ENCODE peak calls at places on chromosomes 11 and 22, in eight cellular contexts. One of them, this sample, is unnamed.

GRCh38 chr22:26892401-26893033 is 235.1 kb downstream of the MIAT start:
- DNase-seq in left ventricle myocardium inferior: no peak
- DNase-seq in cardiac muscle cell: peak; percentile 23
- DNase-seq in endodermal cell: peak; percentile 44
- DNase-seq in heart left ventricle: no peak
- DNase-seq in heart right ventricle: no peak
- DNase-seq in fibroblast of lung: no peak
- DNase-seq in HepG2: no peak
- DNase-seq in this sample: no peak

GRCh38 chr11:17293308-17293707 is 16.8 kb downstream of the NUCB2 start:
- DNase-seq in left ventricle myocardium inferior: no peak
- DNase-seq in cardiac muscle cell: no peak
- DNase-seq in endodermal cell: no peak
- DNase-seq in heart left ventricle: no peak
- DNase-seq in heart right ventricle: no peak
- DNase-seq in fibroblast of lung: peak; percentile 11
- DNase-seq in HepG2: no peak
- DNase-seq in this sample: no peak

GRCh38 chr11:78666675-78667129 is 92.0 kb upstream of the NARS2 start:
- DNase-seq in left ventricle myocardium inferior: no peak
- DNase-seq in cardiac muscle cell: no peak
- DNase-seq in endodermal cell: no peak
- DNase-seq in heart left ventricle: no peak
- DNase-seq in heart right ventricle: no peak
- DNase-seq in fibroblast of lung: peak; percentile 49
- DNase-seq in HepG2: no peak
- DNase-seq in this sample: no peak

GRCh38 chr22:40509401-40510134 is 127.0 kb downstream of the MRTFA start:
- DNase-seq in left ventricle myocardium inferior: peak; percentile 50
- DNase-seq in cardiac muscle cell: no peak
- DNase-seq in endodermal cell: no peak
- DNase-seq in heart left ventricle: peak; percentile 74
- DNase-seq in heart right ventricle: no peak
- DNase-seq in fibroblast of lung: peak; percentile 99
- DNase-seq in HepG2: no peak
- DNase-seq in this sample: no peak

GRCh38 chr11:120303004-120303637 is 22.0 kb upstream of the TLCD5 start:
- DNase-seq in left ventricle myocardium inferior: peak; percentile 51
- DNase-seq in cardiac muscle cell: peak; percentile 87
- DNase-seq in endodermal cell: peak; percentile 94
- DNase-seq in heart left ventricle: peak; percentile 79
- DNase-seq in heart right ventricle: peak; percentile 42
- DNase-seq in fibroblast of lung: peak; percentile 71
- DNase-seq in HepG2: peak; percentile 69
- DNase-seq in this sample: no peak

GRCh38 chr22:49023879-49024774 is 803.5 kb downstream of the BRD1 start:
- DNase-seq in left ventricle myocardium inferior: no peak
- DNase-seq in cardiac muscle cell: no peak
- DNase-seq in endodermal cell: no peak
- DNase-seq in heart left ventricle: peak; percentile 9
- DNase-seq in heart right ventricle: no peak
- DNase-seq in fibroblast of lung: no peak
- DNase-seq in HepG2: no peak
- DNase-seq in this sample: peak; percentile 69

GRCh38 chr11:133383689-133384088 is 148.6 kb downstream of the OPCML start:
- DNase-seq in left ventricle myocardium inferior: no peak
- DNase-seq in cardiac muscle cell: no peak
- DNase-seq in endodermal cell: no peak
- DNase-seq in heart left ventricle: no peak
- DNase-seq in heart right ventricle: no peak
- DNase-seq in fibroblast of lung: no peak
- DNase-seq in HepG2: no peak
- DNase-seq in this sample: no peak

GRCh38 chr11:108592591-108593213 is 866 bp downstream of the EXPH5 start:
- DNase-seq in left ventricle myocardium inferior: peak; percentile 18
- DNase-seq in cardiac muscle cell: peak; percentile 44
- DNase-seq in endodermal cell: peak; percentile 77
- DNase-seq in heart left ventricle: no peak
- DNase-seq in heart right ventricle: peak; percentile 19
- DNase-seq in fibroblast of lung: no peak
- DNase-seq in HepG2: no peak
- DNase-seq in this sample: peak; percentile 81

GRCh38 chr22:36563001-36563400 is 34.0 kb upstream of the EIF3D start:
- DNase-seq in left ventricle myocardium inferior: no peak
- DNase-seq in cardiac muscle cell: no peak
- DNase-seq in endodermal cell: no peak
- DNase-seq in heart left ventricle: no peak
- DNase-seq in heart right ventricle: no peak
- DNase-seq in fibroblast of lung: no peak
- DNase-seq in HepG2: no peak
- DNase-seq in this sample: no peak
- TF ChIP-seq CTCF in left ventricle myocardium inferior: no peak
- TF ChIP-seq CTCF in cardiac muscle cell: no peak
- TF ChIP-seq CTCF in endodermal cell: peak; percentile 51
- TF ChIP-seq CTCF in heart left ventricle: no peak
- TF ChIP-seq CTCF in heart right ventricle: no peak
- TF ChIP-seq CTCF in fibroblast of lung: no peak
- TF ChIP-seq CTCF in HepG2: no peak
- TF ChIP-seq CTCF in this sample: no peak

GRCh38 chr22:45760682-45761081 is 89.0 kb downstream of the ATXN10 start:
- DNase-seq in left ventricle myocardium inferior: no peak
- DNase-seq in cardiac muscle cell: no peak
- DNase-seq in endodermal cell: no peak
- DNase-seq in heart left ventricle: no peak
- DNase-seq in heart right ventricle: no peak
- DNase-seq in fibroblast of lung: no peak
- DNase-seq in HepG2: no peak
- DNase-seq in this sample: no peak

GRCh38 chr22:45764051-45764450 is 92.4 kb downstream of the ATXN10 start:
- DNase-seq in left ventricle myocardium inferior: no peak
- DNase-seq in cardiac muscle cell: no peak
- DNase-seq in endodermal cell: no peak
- DNase-seq in heart left ventricle: no peak
- DNase-seq in heart right ventricle: no peak
- DNase-seq in fibroblast of lung: no peak
- DNase-seq in HepG2: no peak
- DNase-seq in this sample: no peak

GRCh38 chr22:45758603-45759002 is 87.0 kb downstream of the ATXN10 start:
- DNase-seq in left ventricle myocardium inferior: no peak
- DNase-seq in cardiac muscle cell: no peak
- DNase-seq in endodermal cell: no peak
- DNase-seq in heart left ventricle: no peak
- DNase-seq in heart right ventricle: no peak
- DNase-seq in fibroblast of lung: no peak
- DNase-seq in HepG2: no peak
- DNase-seq in this sample: no peak

GRCh38 chr22:45762545-45763235 is 91.1 kb downstream of the ATXN10 start:
- DNase-seq in left ventricle myocardium inferior: no peak
- DNase-seq in cardiac muscle cell: no peak
- DNase-seq in endodermal cell: no peak
- DNase-seq in heart left ventricle: no peak
- DNase-seq in heart right ventricle: no peak
- DNase-seq in fibroblast of lung: no peak
- DNase-seq in HepG2: no peak
- DNase-seq in this sample: no peak

DNA sequence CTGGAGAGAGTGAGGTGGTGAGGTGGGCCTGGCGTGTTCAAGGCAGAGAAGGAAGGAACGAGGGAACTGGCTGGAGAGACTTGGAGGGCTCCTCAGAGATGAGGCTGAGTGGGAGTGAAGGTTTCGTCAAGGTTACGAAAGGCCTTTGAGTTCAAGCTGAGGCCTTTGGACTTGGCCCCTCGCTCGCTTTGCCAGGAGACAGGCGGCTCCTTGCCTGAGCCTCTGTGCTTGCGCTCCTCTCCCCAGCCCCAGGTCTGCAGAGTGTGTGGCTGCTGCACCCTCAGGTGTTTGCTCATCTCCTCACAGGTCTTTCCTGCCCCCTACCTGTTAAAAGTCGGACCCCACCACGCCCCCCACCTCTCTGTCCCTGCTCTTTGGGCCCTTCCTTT is 91.6 kb downstream of the ATXN10 start:
- DNase-seq in left ventricle myocardium inferior: no peak
- DNase-seq in cardiac muscle cell: no peak
- DNase-seq in endodermal cell: peak; percentile 50
- DNase-seq in heart left ventricle: no peak
- DNase-seq in heart right ventricle: no peak
- DNase-seq in fibroblast of lung: no peak
- DNase-seq in HepG2: no peak
- DNase-seq in this sample: no peak
- H3K4me1 ChIP-seq in left ventricle myocardium inferior: no peaks in the 10 kb centered on the region
- H3K4me1 ChIP-seq in cardiac muscle cell: no peaks in the 10 kb centered on the region
- H3K4me1 ChIP-seq in endodermal cell: peaks cover 15% of the 10 kb centered on the region
- H3K4me1 ChIP-seq in heart left ventricle: no peaks in the 10 kb centered on the region
- H3K4me1 ChIP-seq in heart right ventricle: no peaks in the 10 kb centered on the region
- H3K4me1 ChIP-seq in fibroblast of lung: no peaks in the 10 kb centered on the region
- H3K4me1 ChIP-seq in HepG2: peaks cover 14% of the 10 kb centered on the region
- H3K4me1 ChIP-seq in this sample: no peaks in the 10 kb centered on the region

GRCh38 chr11:34105079-34105956 is at the start of gene NAT10:
- DNase-seq in left ventricle myocardium inferior: peak; percentile 96
- DNase-seq in cardiac muscle cell: peak; percentile 99
- DNase-seq in endodermal cell: peak; percentile 98
- DNase-seq in heart left ventricle: peak; percentile 98
- DNase-seq in heart right ventricle: peak; percentile 93
- DNase-seq in fibroblast of lung: peak; percentile 99
- DNase-seq in HepG2: peak; percentile 97
- DNase-seq in this sample: peak; percentile 97
- TF ChIP-seq CTCF in left ventricle myocardium inferior: peak; percentile 32
- TF ChIP-seq CTCF in cardiac muscle cell: peak; percentile 16
- TF ChIP-seq CTCF in endodermal cell: peak; percentile 22
- TF ChIP-seq CTCF in heart left ventricle: no peak
- TF ChIP-seq CTCF in heart right ventricle: no peak
- TF ChIP-seq CTCF in fibroblast of lung: peak; percentile 15
- TF ChIP-seq CTCF in HepG2: peak; percentile 53
- TF ChIP-seq CTCF in this sample: peak; percentile 18

GRCh38 chr11:114137838-114138237 is 78.3 kb downstream of the ZBTB16 start:
- DNase-seq in left ventricle myocardium inferior: peak; percentile 57
- DNase-seq in cardiac muscle cell: no peak
- DNase-seq in endodermal cell: no peak
- DNase-seq in heart left ventricle: peak; percentile 58
- DNase-seq in heart right ventricle: no peak
- DNase-seq in fibroblast of lung: no peak
- DNase-seq in HepG2: no peak
- DNase-seq in this sample: no peak
- H3K4me1 ChIP-seq in left ventricle myocardium inferior: peaks cover 100% of the 10 kb centered on the region
- H3K4me1 ChIP-seq in cardiac muscle cell: no peaks in the 10 kb centered on the region
- H3K4me1 ChIP-seq in endodermal cell: no peaks in the 10 kb centered on the region
- H3K4me1 ChIP-seq in heart left ventricle: peaks cover 98% of the 10 kb centered on the region
- H3K4me1 ChIP-seq in heart right ventricle: peaks cover 53% of the 10 kb centered on the region
- H3K4me1 ChIP-seq in fibroblast of lung: no peaks in the 10 kb centered on the region
- H3K4me1 ChIP-seq in HepG2: no peaks in the 10 kb centered on the region
- H3K4me1 ChIP-seq in this sample: peaks cover 98% of the 10 kb centered on the region

This sample was measured in left lung.